ENCODE peak calls at places on chromosomes 6 and 20, in eight cellular contexts. I, Z, A, B, U, O, K and N are unnamed samples. For H3K9me3 and H3K4me1, the result is how much of the 10 kb centered on the place peaks cover.

GRCh38 chr20:11124849-11125505 is 451.2 kb upstream of the JAG1 start:
- DNase-seq in I (no peak), Z (no peak), A (no peak), B (no peak), U (no peak), O (no peak), K (no peak), N (peak)

GRCh38 chr20:61765871-61766654 is 299.6 kb downstream of the TAF4 start:
- DNase-seq in I (no peak), Z (peak), A (no peak), B (no peak), U (peak), O (no peak), K (peak), N (no peak)

GRCh38 chr6:137894779-137895385 is 27.8 kb downstream of the TNFAIP3 start:
- DNase-seq in I (peak), Z (no peak), A (no peak), B (no peak), U (no peak), O (no peak), K (no peak), N (no peak)

GRCh38 chr20:58843128-58843556 is 7.6 kb downstream of the GNAS-AS1 start:
- DNase-seq in I (no peak), Z (no peak), A (no peak), B (no peak), U (no peak), O (no peak), K (no peak), N (no peak)

GRCh38 chr6:111418971-111419693 is 63.9 kb downstream of the REV3L start:
- DNase-seq in I (peak), Z (no peak), A (no peak), B (no peak), U (no peak), O (no peak), K (no peak), N (no peak)

GRCh38 chr6:111673871-111674270 is 68.2 kb upstream of the TRAF3IP2 start:
- DNase-seq in I (no peak), Z (no peak), A (no peak), B (no peak), U (peak), O (no peak), K (no peak), N (no peak)

GRCh38 chr6:146775227-146775626 is 176.5 kb downstream of the ADGB start:
- DNase-seq in I (peak), Z (no peak), A (no peak), B (no peak), U (no peak), O (no peak), K (no peak), N (no peak)

GRCh38 chr20:48314925-48315592 is 512.7 kb downstream of the PREX1 start:
- DNase-seq in I (no peak), Z (no peak), A (no peak), B (no peak), U (no peak), O (no peak), K (no peak), N (no peak)

GRCh38 chr6:84193140-84193708 is 34.2 kb downstream of the CEP162 start:
- DNase-seq in I (peak), Z (no peak), A (no peak), B (no peak), U (no peak), O (no peak), K (no peak), N (no peak)

GRCh38 chr6:25449774-25450173 is 170.6 kb downstream of the CARMIL1 start:
- DNase-seq in I (no peak), Z (no peak), A (no peak), B (no peak), U (peak), O (no peak), K (no peak), N (no peak)
- H3K9me3 ChIP-seq in I (under half), Z (under half), A (under half), B (under half), U (under half), O (under half), K (under half), N (under half)

GRCh38 chr20:34316191-34316814 is 13.1 kb upstream of the AHCY start:
- DNase-seq in I (peak), Z (no peak), A (no peak), B (no peak), U (no peak), O (no peak), K (no peak), N (no peak)
- H3K4me1 ChIP-seq in I (under half), Z (under half), A (under half), B (under half), U (under half), O (under half), K (under half), N (under half)

GRCh38 chr6:17907467-17908229 is 79.8 kb downstream of the KIF13A start:
- DNase-seq in I (peak), Z (no peak), A (peak), B (peak), U (no peak), O (peak), K (peak), N (peak)
- TF ChIP-seq CTCF in I (peak), Z (no peak), A (no peak), B (peak), U (no peak), O (no peak), K (no peak), N (no peak)

DNA sequence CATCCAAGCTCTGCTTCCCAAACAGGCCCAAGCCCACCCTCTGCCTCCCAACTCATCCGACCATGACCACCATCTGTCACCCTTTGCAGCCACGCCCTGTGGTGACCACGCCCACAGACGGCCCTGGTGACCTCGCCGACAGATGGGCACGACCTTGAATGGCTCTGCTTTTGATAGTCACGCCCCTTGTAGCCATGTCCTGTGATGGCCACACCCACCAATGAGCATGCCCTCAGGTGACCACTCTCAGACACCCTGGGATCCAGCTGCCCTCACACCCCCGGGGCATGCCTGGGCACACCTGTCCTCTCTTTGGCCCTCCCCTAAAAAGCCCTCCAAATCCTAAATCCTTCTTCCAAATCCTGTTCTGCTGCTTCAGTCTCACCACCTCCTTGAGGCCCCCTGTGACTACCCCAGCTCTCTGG is 51.0 kb downstream of the SSR1 start:
- DNase-seq in I (no peak), Z (peak), A (no peak), B (peak), U (no peak), O (peak), K (peak), N (peak)
- H3K9me3 ChIP-seq in I (under half), Z (under half), A (under half), B (under half), U (under half), O (under half), K (under half), N (under half)

GRCh38 chr6:56378966-56379608 is 131.7 kb upstream of the COL21A1 start:
- DNase-seq in I (no peak), Z (no peak), A (no peak), B (no peak), U (no peak), O (no peak), K (no peak), N (no peak)

GRCh38 chr6:56375806-56376205 is 128.4 kb upstream of the COL21A1 start:
- DNase-seq in I (no peak), Z (no peak), A (no peak), B (no peak), U (no peak), O (no peak), K (no peak), N (no peak)

GRCh38 chr6:56378507-56378906 is 131.1 kb upstream of the COL21A1 start:
- DNase-seq in I (no peak), Z (no peak), A (no peak), B (no peak), U (no peak), O (no peak), K (no peak), N (no peak)

GRCh38 chr6:56374841-56375369 is 127.5 kb upstream of the COL21A1 start:
- DNase-seq in I (peak), Z (no peak), A (no peak), B (no peak), U (no peak), O (peak), K (peak), N (no peak)

DNA sequence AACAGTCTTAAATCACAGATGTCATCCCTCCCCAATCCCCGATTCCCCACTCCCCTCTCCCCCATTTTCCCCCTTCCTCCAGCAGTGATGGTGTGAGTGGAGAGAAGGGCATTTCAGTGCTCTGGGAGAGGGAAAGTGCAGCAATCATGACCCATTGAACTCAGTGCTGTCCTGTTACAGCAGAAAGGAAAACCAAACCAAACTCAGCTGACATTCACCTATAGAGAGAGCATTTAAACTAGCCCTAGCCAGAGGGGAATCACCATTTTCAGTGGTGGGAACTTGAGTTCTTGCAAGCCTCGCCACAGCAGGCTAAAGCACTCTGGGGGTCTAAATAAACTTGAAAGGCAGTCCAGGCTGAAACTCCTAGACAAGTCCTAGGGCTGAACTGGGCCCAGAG is 129.9 kb upstream of the COL21A1 start:
- DNase-seq in I (no peak), Z (no peak), A (no peak), B (no peak), U (no peak), O (no peak), K (no peak), N (no peak)
- H3K4me1 ChIP-seq in I (under half), Z (under half), A (under half), B (under half), U (under half), O (under half), K (half or more), N (under half)

GRCh38 chr20:32682508-32682987 is 8.8 kb upstream of the C20orf203 start:
- DNase-seq in I (no peak), Z (no peak), A (no peak), B (no peak), U (no peak), O (no peak), K (no peak), N (no peak)

GRCh38 chr20:32685541-32686529 is 12.1 kb upstream of the C20orf203 start:
- DNase-seq in I (peak), Z (no peak), A (no peak), B (no peak), U (peak), O (no peak), K (no peak), N (no peak)

GRCh38 chr20:32680544-32681174 is 6.9 kb upstream of the C20orf203 start:
- DNase-seq in I (no peak), Z (no peak), A (no peak), B (no peak), U (no peak), O (no peak), K (no peak), N (no peak)

GRCh38 chr20:32678948-32679347 is 5.2 kb upstream of the C20orf203 start:
- DNase-seq in I (peak), Z (peak), A (no peak), B (peak), U (no peak), O (no peak), K (no peak), N (no peak)

GRCh38 chr20:32681175-32682084 is 7.7 kb upstream of the C20orf203 start:
- DNase-seq in I (peak), Z (peak), A (no peak), B (peak), U (peak), O (no peak), K (no peak), N (no peak)
- TF ChIP-seq CTCF in I (no peak), Z (no peak), A (no peak), B (no peak), U (no peak), O (no peak), K (no peak), N (no peak)

DNA sequence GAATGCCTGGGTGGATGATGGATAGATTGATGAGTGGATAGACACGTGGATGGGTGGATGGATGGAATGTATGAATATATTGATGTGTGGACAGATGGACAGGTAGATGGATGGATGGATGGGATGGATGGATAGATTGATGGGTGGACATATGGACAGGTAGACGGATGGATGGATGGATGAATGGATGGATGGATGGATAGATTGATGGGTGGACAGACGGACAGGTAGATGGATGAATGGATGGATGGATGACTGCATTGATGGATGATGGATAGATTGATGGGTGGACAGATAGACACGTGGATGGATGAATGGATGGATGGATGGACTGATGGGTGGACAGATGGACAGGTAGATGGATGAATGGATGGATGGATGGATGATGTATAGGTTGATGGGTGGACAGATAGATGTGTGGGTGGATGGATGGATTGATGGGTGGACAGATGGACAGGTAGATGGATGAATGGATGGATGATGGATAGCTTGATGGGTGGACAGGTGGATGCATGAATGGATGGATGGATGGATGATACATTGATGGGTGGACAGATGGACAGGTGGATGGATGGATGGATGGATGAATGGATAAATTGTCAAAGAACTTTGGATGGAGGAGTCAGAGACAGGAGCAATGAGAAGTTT is 171.4 kb upstream of the AFDN start:
- DNase-seq in I (no peak), Z (no peak), A (no peak), B (no peak), U (no peak), O (no peak), K (no peak), N (no peak)
- H3K9me3 ChIP-seq in I (under half), Z (under half), A (under half), B (under half), U (under half), O (under half), K (under half), N (under half)

GRCh38 chr6:41181566-41181965 is 18.6 kb upstream of the TREM2 start:
- DNase-seq in I (no peak), Z (no peak), A (no peak), B (no peak), U (no peak), O (no peak), K (no peak), N (no peak)
- H3K4me1 ChIP-seq in I (under half), Z (under half), A (under half), B (under half), U (under half), O (under half), K (under half), N (under half)

GRCh38 chr20:56964886-56965285 is 301.6 kb downstream of the BMP7 start:
- DNase-seq in I (no peak), Z (no peak), A (no peak), B (no peak), U (no peak), O (no peak), K (no peak), N (no peak)
- TF ChIP-seq CTCF in I (no peak), Z (no peak), A (no peak), B (no peak), U (no peak), O (no peak), K (no peak), N (no peak)